ENCODE peak calls at places on chromosomes 7 and 10, in eight cellular contexts. E is brain microvascular endothelial cell, C is hepatocyte, M is keratinocyte, W is endodermal cell, P is mammary epithelial cell, Q is IMR-90, K is tibial artery. B is an unnamed sample.

GRCh38 chr10:89352802-89353201 is 25.0 kb downstream of the IFIT3 start:
- DNase-seq in E (no peak), C (no peak), M (no peak), W (no peak), P (no peak), Q (no peak), K (no peak), B (no peak)

GRCh38 chr10:58291538-58292174 is 22.7 kb downstream of the CISD1 start:
- DNase-seq in E (peak; percentile 65), C (peak; percentile 72), M (no peak), W (no peak), P (peak; percentile 42), Q (peak; percentile 71), K (no peak), B (no peak)

GRCh38 chr10:68303849-68304412 is 27.9 kb upstream of the HNRNPH3 start:
- DNase-seq in E (no peak), C (no peak), M (no peak), W (no peak), P (no peak), Q (no peak), K (no peak), B (no peak)

GRCh38 chr10:80094236-80094635 is 15.8 kb downstream of the TMEM254 start:
- DNase-seq in E (no peak), C (no peak), M (no peak), W (no peak), P (no peak), Q (no peak), K (no peak), B (no peak)

GRCh38 chr10:43354325-43354635 is 17.2 kb upstream of the FXYD4 start:
- DNase-seq in E (no peak), C (no peak), M (no peak), W (no peak), P (no peak), Q (no peak), K (no peak), B (no peak)

GRCh38 chr10:117553171-117553814 is 10.7 kb downstream of the EMX2 start:
- DNase-seq in E (no peak), C (no peak), M (no peak), W (peak; percentile 84), P (no peak), Q (no peak), K (no peak), B (no peak)

GRCh38 chr10:58412502-58412961 is 27.3 kb downstream of the TFAM start:
- DNase-seq in E (peak; percentile 92), C (no peak), M (peak; percentile 9), W (peak; percentile 86), P (peak; percentile 79), Q (peak; percentile 63), K (no peak), B (no peak)

GRCh38 chr7:67823345-67823744 is 826.7 kb downstream of the TYW1 start:
- DNase-seq in E (peak; percentile 0), C (peak; percentile 53), M (peak; percentile 7), W (no peak), P (no peak), Q (no peak), K (no peak), B (no peak)

GRCh38 chr10:6579904-6580278 is at the start of gene PRKCQ:
- DNase-seq in E (no peak), C (no peak), M (no peak), W (no peak), P (no peak), Q (peak; percentile 12), K (no peak), B (no peak)

GRCh38 chr10:122113161-122113944 is 124.4 kb downstream of the TACC2 start:
- DNase-seq in E (peak; percentile 52), C (peak; percentile 85), M (no peak), W (peak; percentile 88), P (peak; percentile 58), Q (peak; percentile 68), K (peak; percentile 91), B (no peak)

GRCh38 chr10:48935141-48935540 is 4.5 kb downstream of the LRRC18 start:
- DNase-seq in E (no peak), C (no peak), M (no peak), W (peak; percentile 60), P (no peak), Q (no peak), K (no peak), B (no peak)

GRCh38 chr10:89644967-89645741 is at the start of gene PANK1:
- DNase-seq in E (peak; percentile 76), C (peak; percentile 86), M (peak; percentile 92), W (peak; percentile 95), P (peak; percentile 94), Q (peak; percentile 74), K (peak; percentile 85), B (peak; percentile 81)

GRCh38 chr7:20307901-20308300 is 22.8 kb upstream of the ITGB8 start:
- DNase-seq in E (no peak), C (no peak), M (no peak), W (no peak), P (no peak), Q (no peak), K (no peak), B (no peak)

GRCh38 chr10:116747325-116747724 is 5.0 kb upstream of the HSPA12A start:
- DNase-seq in E (no peak), C (no peak), M (no peak), W (no peak), P (no peak), Q (no peak), K (no peak), B (no peak)

GRCh38 chr10:8586504-8586903 is 532.0 kb downstream of the GATA3 start:
- DNase-seq in E (no peak), C (no peak), M (no peak), W (no peak), P (peak; percentile 84), Q (no peak), K (no peak), B (no peak)

GRCh38 chr7:93245525-93246432 is 13.6 kb downstream of the VPS50 start:
- DNase-seq in E (no peak), C (peak; percentile 18), M (no peak), W (no peak), P (peak; percentile 6), Q (peak; percentile 38), K (no peak), B (no peak)

GRCh38 chr7:155007947-155008346 is 5.0 kb upstream of the PAXIP1 start:
- DNase-seq in E (no peak), C (no peak), M (no peak), W (peak; percentile 81), P (no peak), Q (no peak), K (no peak), B (no peak)

GRCh38 chr10:33952692-33953360 is 618.4 kb upstream of the NRP1 start:
- DNase-seq in E (peak; percentile 71), C (no peak), M (no peak), W (no peak), P (peak; percentile 84), Q (peak; percentile 82), K (no peak), B (peak; percentile 14)

DNA sequence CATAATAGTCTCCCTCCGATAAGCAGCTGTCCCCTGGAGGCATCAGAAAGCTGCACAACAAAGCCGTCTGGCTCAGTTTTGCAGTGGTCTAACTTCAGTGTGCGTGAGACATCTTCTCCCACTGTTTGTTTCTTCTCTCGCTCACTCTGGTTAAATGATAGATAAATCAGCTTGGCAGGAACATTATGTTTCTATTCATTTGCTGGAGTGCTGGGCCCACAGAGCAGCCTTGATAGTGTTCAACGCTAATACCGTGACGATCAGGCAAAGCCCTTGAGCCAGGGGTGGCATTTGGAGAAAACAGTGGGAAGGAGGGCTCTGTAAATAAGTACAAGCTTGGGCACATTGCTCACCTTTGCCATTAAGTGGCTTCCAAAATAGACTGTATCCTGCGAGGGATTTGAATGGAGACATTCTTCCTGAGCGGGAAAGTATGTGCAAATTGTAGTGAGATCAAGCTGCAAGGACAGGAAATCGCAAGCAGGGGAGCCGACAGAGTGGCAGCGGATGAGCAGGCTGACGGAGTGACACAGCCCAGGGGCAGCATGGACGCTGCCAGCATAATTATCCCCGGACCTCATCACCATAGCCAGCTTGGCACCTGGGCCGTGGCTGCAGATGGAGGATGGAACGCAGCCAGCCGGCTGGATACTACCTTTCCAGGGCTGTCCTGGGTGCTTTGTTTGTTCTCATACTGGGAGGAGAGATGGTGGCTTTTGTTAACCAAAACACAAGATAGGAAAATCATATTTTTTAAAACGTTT is 256.8 kb upstream of the FZD8 start:
- DNase-seq in E (no peak), C (no peak), M (no peak), W (no peak), P (no peak), Q (no peak), K (no peak), B (no peak)
- H3K27ac ChIP-seq in E (no peak overlapping the region), C (no peak overlapping the region), M (no peak overlapping the region), W (no peak overlapping the region), P (no peak overlapping the region), Q (no peak overlapping the region), K (no peak overlapping the region), B (no peak overlapping the region)

DNA sequence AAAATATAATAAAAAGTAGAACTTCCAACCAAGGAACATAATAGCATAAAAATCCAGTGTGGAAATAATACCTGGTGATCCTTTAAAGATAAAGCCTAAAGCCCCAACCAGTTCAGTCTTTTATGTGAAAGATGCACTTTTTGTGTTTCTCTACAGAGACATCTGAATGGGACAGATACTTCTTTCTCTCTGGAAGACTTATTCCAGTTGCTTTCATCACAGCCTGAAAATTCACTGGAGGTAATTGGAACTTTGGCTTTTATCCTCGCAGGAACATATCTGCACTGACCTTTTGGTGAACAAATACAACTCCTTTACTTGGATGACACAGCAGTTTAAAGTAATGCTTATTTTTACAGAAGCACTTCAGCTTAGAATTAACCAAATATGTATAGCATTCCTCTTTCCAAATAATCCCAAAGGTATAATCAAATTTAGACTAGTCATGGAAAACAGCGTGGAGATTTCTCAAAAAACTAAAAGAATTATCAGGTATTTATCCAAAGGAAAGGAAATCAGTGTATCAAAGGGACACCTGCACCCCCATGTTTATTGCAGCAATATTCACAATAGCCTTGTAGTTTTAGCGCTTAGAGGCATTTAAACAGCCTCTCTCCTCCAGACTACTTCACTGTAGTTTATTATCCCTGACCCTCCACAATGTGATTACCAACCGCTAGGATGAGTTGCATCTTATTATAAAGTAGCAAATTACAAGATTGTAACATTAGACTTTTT is 16.8 kb downstream of the HNRNPA2B1 start:
- DNase-seq in E (no peak), C (no peak), M (no peak), W (no peak), P (no peak), Q (no peak), K (no peak), B (no peak)
- H3K27ac ChIP-seq in E (no peak overlapping the region), C (peak overlapping the region; percentile 39), M (no peak overlapping the region), W (no peak overlapping the region), P (no peak overlapping the region), Q (no peak overlapping the region), K (peak overlapping the region; percentile 1), B (peak overlapping the region; percentile 28)

GRCh38 chr7:44486001-44486400 is 4.5 kb downstream of the NUDCD3 start:
- DNase-seq in E (no peak), C (no peak), M (no peak), W (no peak), P (no peak), Q (no peak), K (no peak), B (no peak)
- H3K27ac ChIP-seq in E (no peak overlapping the region), C (no peak overlapping the region), M (no peak overlapping the region), W (no peak overlapping the region), P (no peak overlapping the region), Q (no peak overlapping the region), K (no peak overlapping the region), B (peak overlapping the region; percentile 61)

DNA sequence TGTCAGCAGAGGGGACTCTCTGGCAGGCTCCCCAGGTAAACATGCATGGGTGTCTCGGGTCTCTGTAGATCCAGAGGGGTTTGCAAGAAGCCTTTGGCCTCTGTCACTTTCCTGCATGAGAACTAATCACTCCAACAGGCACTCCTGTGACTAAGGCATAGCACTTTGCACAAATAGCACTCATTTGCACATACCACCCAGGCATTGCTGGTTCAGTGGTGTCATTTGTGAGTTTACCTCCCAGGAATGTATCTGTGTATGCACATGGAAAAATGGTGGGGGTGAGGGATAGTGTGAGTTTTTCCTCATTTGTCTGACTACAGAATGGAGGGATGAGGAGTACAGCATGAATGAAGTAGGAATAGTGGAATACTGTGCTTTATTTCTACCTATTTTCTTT is 39.5 kb downstream of the CNNM1 start:
- DNase-seq in E (no peak), C (no peak), M (no peak), W (no peak), P (no peak), Q (peak; percentile 43), K (no peak), B (no peak)
- H3K27ac ChIP-seq in E (no peak overlapping the region), C (no peak overlapping the region), M (no peak overlapping the region), W (no peak overlapping the region), P (no peak overlapping the region), Q (no peak overlapping the region), K (no peak overlapping the region), B (no peak overlapping the region)